ENCODE peak calls at places on chromosomes 7 and 10, in six cellular contexts. One of them, this sample, is unnamed. For H3K27me3, the result is how much of the 10 kb centered on the place peaks cover.

GRCh38 chr7:27686315-27686714 is 23.6 kb upstream of the HIBADH start:
- DNase-seq in spleen: no peak
- DNase-seq in endodermal cell: no peak
- DNase-seq in GM06990: no peak
- DNase-seq in lower lobe of right lung: no peak
- DNase-seq in testis: no peak
- DNase-seq in this sample: no peak

GRCh38 chr10:119215371-119215770 is 8.0 kb downstream of the GRK5 start:
- DNase-seq in spleen: no peak
- DNase-seq in endodermal cell: no peak
- DNase-seq in GM06990: no peak
- DNase-seq in lower lobe of right lung: no peak
- DNase-seq in testis: no peak
- DNase-seq in this sample: no peak

GRCh38 chr7:30057741-30058140 is 29.5 kb downstream of the PLEKHA8 start:
- DNase-seq in spleen: no peak
- DNase-seq in endodermal cell: no peak
- DNase-seq in GM06990: no peak
- DNase-seq in lower lobe of right lung: no peak
- DNase-seq in testis: no peak
- DNase-seq in this sample: no peak

GRCh38 chr10:2665772-2666171 is 401.6 kb upstream of the PFKP start:
- DNase-seq in spleen: no peak
- DNase-seq in endodermal cell: no peak
- DNase-seq in GM06990: no peak
- DNase-seq in lower lobe of right lung: no peak
- DNase-seq in testis: no peak
- DNase-seq in this sample: no peak

GRCh38 chr7:156127166-156128134 is 315.2 kb upstream of the SHH start:
- DNase-seq in spleen: no peak
- DNase-seq in endodermal cell: peak
- DNase-seq in GM06990: no peak
- DNase-seq in lower lobe of right lung: no peak
- DNase-seq in testis: no peak
- DNase-seq in this sample: peak

GRCh38 chr7:130278892-130279690 is 12.4 kb downstream of the CPA2 start:
- DNase-seq in spleen: no peak
- DNase-seq in endodermal cell: no peak
- DNase-seq in GM06990: no peak
- DNase-seq in lower lobe of right lung: no peak
- DNase-seq in testis: no peak
- DNase-seq in this sample: peak

GRCh38 chr10:32197423-32197822 is 141.2 kb upstream of the KIF5B start:
- DNase-seq in spleen: no peak
- DNase-seq in endodermal cell: no peak
- DNase-seq in GM06990: no peak
- DNase-seq in lower lobe of right lung: no peak
- DNase-seq in testis: no peak
- DNase-seq in this sample: no peak

GRCh38 chr10:62046522-62047239 is 145.2 kb downstream of the ARID5B start:
- DNase-seq in spleen: no peak
- DNase-seq in endodermal cell: no peak
- DNase-seq in GM06990: peak
- DNase-seq in lower lobe of right lung: no peak
- DNase-seq in testis: no peak
- DNase-seq in this sample: peak

GRCh38 chr10:366186-366585 is 230.9 kb downstream of the ZMYND11 start:
- DNase-seq in spleen: peak
- DNase-seq in endodermal cell: no peak
- DNase-seq in GM06990: no peak
- DNase-seq in lower lobe of right lung: no peak
- DNase-seq in testis: no peak
- DNase-seq in this sample: no peak

GRCh38 chr7:74026406-74027123 is 1.4 kb upstream of the ELN start:
- DNase-seq in spleen: peak
- DNase-seq in endodermal cell: peak
- DNase-seq in GM06990: peak
- DNase-seq in lower lobe of right lung: peak
- DNase-seq in testis: peak
- DNase-seq in this sample: peak

GRCh38 chr7:22394739-22395138 is 37.8 kb upstream of the RAPGEF5 start:
- DNase-seq in spleen: no peak
- DNase-seq in endodermal cell: no peak
- DNase-seq in GM06990: no peak
- DNase-seq in lower lobe of right lung: no peak
- DNase-seq in testis: no peak
- DNase-seq in this sample: no peak

GRCh38 chr10:99235872-99236626 is 397 bp upstream of the HPSE2 start:
- DNase-seq in spleen: no peak
- DNase-seq in endodermal cell: peak
- DNase-seq in GM06990: no peak
- DNase-seq in lower lobe of right lung: no peak
- DNase-seq in testis: no peak
- DNase-seq in this sample: no peak
- H3K27me3 ChIP-seq in spleen: half or more
- H3K27me3 ChIP-seq in endodermal cell: half or more
- H3K27me3 ChIP-seq in GM06990: under half
- H3K27me3 ChIP-seq in lower lobe of right lung: half or more
- H3K27me3 ChIP-seq in testis: under half
- H3K27me3 ChIP-seq in this sample: under half

GRCh38 chr7:42614636-42615035 is 297.2 kb downstream of the C7orf25 start:
- DNase-seq in spleen: no peak
- DNase-seq in endodermal cell: no peak
- DNase-seq in GM06990: no peak
- DNase-seq in lower lobe of right lung: no peak
- DNase-seq in testis: no peak
- DNase-seq in this sample: no peak
- H3K27me3 ChIP-seq in spleen: under half
- H3K27me3 ChIP-seq in endodermal cell: under half
- H3K27me3 ChIP-seq in GM06990: under half
- H3K27me3 ChIP-seq in lower lobe of right lung: under half
- H3K27me3 ChIP-seq in testis: under half
- H3K27me3 ChIP-seq in this sample: under half

GRCh38 chr7:12244129-12244528 is 33.0 kb downstream of the TMEM106B start:
- DNase-seq in spleen: no peak
- DNase-seq in endodermal cell: peak
- DNase-seq in GM06990: no peak
- DNase-seq in lower lobe of right lung: peak
- DNase-seq in testis: peak
- DNase-seq in this sample: peak
- H3K27me3 ChIP-seq in spleen: under half
- H3K27me3 ChIP-seq in endodermal cell: under half
- H3K27me3 ChIP-seq in GM06990: under half
- H3K27me3 ChIP-seq in lower lobe of right lung: under half
- H3K27me3 ChIP-seq in testis: under half
- H3K27me3 ChIP-seq in this sample: under half

GRCh38 chr7:49848211-49848841 is 74.9 kb downstream of the VWC2 start:
- DNase-seq in spleen: no peak
- DNase-seq in endodermal cell: no peak
- DNase-seq in GM06990: no peak
- DNase-seq in lower lobe of right lung: no peak
- DNase-seq in testis: no peak
- DNase-seq in this sample: no peak
- H3K27me3 ChIP-seq in spleen: under half
- H3K27me3 ChIP-seq in endodermal cell: under half
- H3K27me3 ChIP-seq in GM06990: under half
- H3K27me3 ChIP-seq in lower lobe of right lung: under half
- H3K27me3 ChIP-seq in testis: under half
- H3K27me3 ChIP-seq in this sample: under half

GRCh38 chr7:128201067-128201689 is 39.9 kb upstream of the LEP start:
- DNase-seq in spleen: no peak
- DNase-seq in endodermal cell: peak
- DNase-seq in GM06990: no peak
- DNase-seq in lower lobe of right lung: no peak
- DNase-seq in testis: peak
- DNase-seq in this sample: no peak
- H3K27me3 ChIP-seq in spleen: under half
- H3K27me3 ChIP-seq in endodermal cell: half or more
- H3K27me3 ChIP-seq in GM06990: under half
- H3K27me3 ChIP-seq in lower lobe of right lung: under half
- H3K27me3 ChIP-seq in testis: under half
- H3K27me3 ChIP-seq in this sample: under half

GRCh38 chr7:959271-959670 is 4.8 kb upstream of the ADAP1 start:
- DNase-seq in spleen: peak
- DNase-seq in endodermal cell: no peak
- DNase-seq in GM06990: no peak
- DNase-seq in lower lobe of right lung: peak
- DNase-seq in testis: no peak
- DNase-seq in this sample: no peak
- H3K27me3 ChIP-seq in spleen: under half
- H3K27me3 ChIP-seq in endodermal cell: under half
- H3K27me3 ChIP-seq in GM06990: under half
- H3K27me3 ChIP-seq in lower lobe of right lung: under half
- H3K27me3 ChIP-seq in testis: under half
- H3K27me3 ChIP-seq in this sample: under half

DNA sequence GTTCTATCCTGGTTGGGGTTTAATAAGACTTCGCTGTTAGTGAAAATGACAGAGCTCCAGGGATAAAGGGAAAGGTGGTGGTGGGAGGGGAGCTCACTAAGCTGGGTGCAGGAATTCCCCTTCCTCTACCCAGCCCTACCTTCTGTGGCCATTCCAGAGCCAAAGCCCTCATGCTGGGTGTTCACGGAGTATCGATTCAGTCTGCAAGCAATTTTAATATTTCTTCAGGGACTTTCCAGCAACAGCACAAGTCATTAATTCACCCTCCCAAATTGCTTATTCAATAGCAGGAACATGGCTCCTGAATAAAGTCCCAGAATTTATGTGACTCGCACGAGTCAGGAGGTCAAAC is 22.0 kb downstream of the PAX2 start:
- DNase-seq in spleen: no peak
- DNase-seq in endodermal cell: no peak
- DNase-seq in GM06990: no peak
- DNase-seq in lower lobe of right lung: no peak
- DNase-seq in testis: no peak
- DNase-seq in this sample: no peak
- H3K27me3 ChIP-seq in spleen: under half
- H3K27me3 ChIP-seq in endodermal cell: half or more
- H3K27me3 ChIP-seq in GM06990: under half
- H3K27me3 ChIP-seq in lower lobe of right lung: under half
- H3K27me3 ChIP-seq in testis: under half
- H3K27me3 ChIP-seq in this sample: under half

DNA sequence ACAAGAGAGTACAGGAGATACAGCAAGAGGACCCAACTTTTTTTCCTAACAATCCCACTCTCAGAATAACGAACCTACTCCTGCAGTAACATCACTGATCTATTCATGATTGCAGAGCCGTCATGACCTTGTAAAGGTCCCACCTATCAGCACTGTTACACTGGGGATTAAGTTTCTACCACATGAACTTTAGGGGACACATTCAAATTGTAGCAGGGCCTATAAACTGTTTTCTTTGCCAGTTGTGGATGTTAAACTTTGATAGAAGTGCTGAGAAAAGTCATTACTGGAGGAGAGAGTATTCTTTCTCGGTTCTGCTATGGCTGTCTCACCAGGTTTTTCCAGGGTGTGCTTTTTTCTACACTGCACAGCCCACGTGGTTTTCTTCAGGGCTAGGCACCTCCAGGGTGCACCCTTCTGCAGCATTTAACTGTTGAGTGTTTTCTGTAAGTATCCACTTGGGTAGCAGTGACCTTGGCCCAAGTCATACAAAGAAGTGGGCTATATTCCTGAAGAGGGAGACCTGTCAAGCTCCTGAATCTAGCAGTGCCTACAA is 131.6 kb upstream of the AHR start:
- DNase-seq in spleen: no peak
- DNase-seq in endodermal cell: no peak
- DNase-seq in GM06990: no peak
- DNase-seq in lower lobe of right lung: no peak
- DNase-seq in testis: no peak
- DNase-seq in this sample: no peak
- H3K27me3 ChIP-seq in spleen: under half
- H3K27me3 ChIP-seq in endodermal cell: under half
- H3K27me3 ChIP-seq in GM06990: under half
- H3K27me3 ChIP-seq in lower lobe of right lung: under half
- H3K27me3 ChIP-seq in testis: under half
- H3K27me3 ChIP-seq in this sample: under half

DNA sequence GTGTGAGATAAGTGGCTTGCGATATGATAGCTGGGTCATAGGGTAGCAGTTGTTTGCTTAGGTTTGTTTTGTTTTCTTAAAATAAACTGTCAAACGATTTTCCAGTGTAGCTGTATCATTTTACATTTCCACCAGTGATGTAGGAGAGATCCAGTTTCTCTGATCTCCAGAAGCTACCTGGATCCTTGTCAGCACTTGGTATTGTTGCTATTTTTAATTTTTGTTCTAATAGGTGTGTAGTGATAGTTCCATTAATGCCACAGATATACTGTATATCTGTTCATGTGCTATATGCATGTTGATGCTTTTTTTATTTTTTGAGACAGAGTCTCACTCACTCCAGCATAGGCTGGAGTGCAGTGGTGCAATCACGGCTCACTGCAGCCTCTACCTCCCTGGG is 44.4 kb downstream of the GOLGA7B start:
- DNase-seq in spleen: no peak
- DNase-seq in endodermal cell: no peak
- DNase-seq in GM06990: no peak
- DNase-seq in lower lobe of right lung: no peak
- DNase-seq in testis: no peak
- DNase-seq in this sample: no peak
- H3K27me3 ChIP-seq in spleen: under half
- H3K27me3 ChIP-seq in endodermal cell: under half
- H3K27me3 ChIP-seq in GM06990: under half
- H3K27me3 ChIP-seq in lower lobe of right lung: under half
- H3K27me3 ChIP-seq in testis: under half
- H3K27me3 ChIP-seq in this sample: under half